ENCODE peak calls at places on chromosome 16, in four cellular contexts. One of them, this sample, is unnamed.

GRCh38 chr16:89920723-89921122 is 2.1 kb downstream of the MC1R start:
- DNase-seq in K562: no peak
- DNase-seq in H1: no peak
- DNase-seq in HepG2: no peak
- DNase-seq in this sample: no peak

GRCh38 chr16:66352304-66352703 is 14.2 kb upstream of the CDH5 start:
- DNase-seq in K562: no peak
- DNase-seq in H1: no peak
- DNase-seq in HepG2: no peak
- DNase-seq in this sample: no peak

GRCh38 chr16:27318399-27319256 is 4.9 kb downstream of the IL4R start:
- DNase-seq in K562: no peak
- DNase-seq in H1: no peak
- DNase-seq in HepG2: no peak
- DNase-seq in this sample: no peak

GRCh38 chr16:8859913-8860881 is 8.6 kb downstream of the CARHSP1 start:
- DNase-seq in K562: no peak
- DNase-seq in H1: no peak
- DNase-seq in HepG2: peak; percentile 96
- DNase-seq in this sample: no peak

GRCh38 chr16:89325861-89326471 is 108.5 kb downstream of the ZNF778 start:
- DNase-seq in K562: peak; percentile 84
- DNase-seq in H1: no peak
- DNase-seq in HepG2: no peak
- DNase-seq in this sample: peak; percentile 66

GRCh38 chr16:6517321-6517720 is 815.3 kb upstream of the RBFOX1 start:
- DNase-seq in K562: no peak
- DNase-seq in H1: no peak
- DNase-seq in HepG2: no peak
- DNase-seq in this sample: no peak

GRCh38 chr16:65621640-65622039 is 499.8 kb upstream of the CDH11 start:
- DNase-seq in K562: no peak
- DNase-seq in H1: no peak
- DNase-seq in HepG2: no peak
- DNase-seq in this sample: no peak

GRCh38 chr16:85557976-85558589 is 55.0 kb upstream of the GSE1 start:
- DNase-seq in K562: no peak
- DNase-seq in H1: peak; percentile 58
- DNase-seq in HepG2: no peak
- DNase-seq in this sample: no peak

GRCh38 chr16:85520853-85521736 is 92.0 kb upstream of the GSE1 start:
- DNase-seq in K562: no peak
- DNase-seq in H1: no peak
- DNase-seq in HepG2: peak; percentile 71
- DNase-seq in this sample: no peak

GRCh38 chr16:8673611-8674412 is 605 bp upstream of the ABAT start:
- DNase-seq in K562: no peak
- DNase-seq in H1: no peak
- DNase-seq in HepG2: no peak
- DNase-seq in this sample: no peak

GRCh38 chr16:7755347-7755746 is 422.7 kb downstream of the RBFOX1 start:
- DNase-seq in K562: no peak
- DNase-seq in H1: no peak
- DNase-seq in HepG2: no peak
- DNase-seq in this sample: no peak

GRCh38 chr16:64545769-64546168 is 576.1 kb downstream of the CDH11 start:
- DNase-seq in K562: no peak
- DNase-seq in H1: no peak
- DNase-seq in HepG2: no peak
- DNase-seq in this sample: no peak

GRCh38 chr16:51932317-51932716 is 614.6 kb downstream of the TOX3 start:
- DNase-seq in K562: no peak
- DNase-seq in H1: no peak
- DNase-seq in HepG2: no peak
- DNase-seq in this sample: no peak

GRCh38 chr16:25108054-25108453 is 3.5 kb upstream of the LCMT1 start:
- DNase-seq in K562: peak; percentile 60
- DNase-seq in H1: peak; percentile 50
- DNase-seq in HepG2: peak; percentile 59
- DNase-seq in this sample: no peak

GRCh38 chr16:79653337-79654000 is 52.9 kb upstream of the MAF start:
- DNase-seq in K562: no peak
- DNase-seq in H1: no peak
- DNase-seq in HepG2: no peak
- DNase-seq in this sample: no peak

DNA sequence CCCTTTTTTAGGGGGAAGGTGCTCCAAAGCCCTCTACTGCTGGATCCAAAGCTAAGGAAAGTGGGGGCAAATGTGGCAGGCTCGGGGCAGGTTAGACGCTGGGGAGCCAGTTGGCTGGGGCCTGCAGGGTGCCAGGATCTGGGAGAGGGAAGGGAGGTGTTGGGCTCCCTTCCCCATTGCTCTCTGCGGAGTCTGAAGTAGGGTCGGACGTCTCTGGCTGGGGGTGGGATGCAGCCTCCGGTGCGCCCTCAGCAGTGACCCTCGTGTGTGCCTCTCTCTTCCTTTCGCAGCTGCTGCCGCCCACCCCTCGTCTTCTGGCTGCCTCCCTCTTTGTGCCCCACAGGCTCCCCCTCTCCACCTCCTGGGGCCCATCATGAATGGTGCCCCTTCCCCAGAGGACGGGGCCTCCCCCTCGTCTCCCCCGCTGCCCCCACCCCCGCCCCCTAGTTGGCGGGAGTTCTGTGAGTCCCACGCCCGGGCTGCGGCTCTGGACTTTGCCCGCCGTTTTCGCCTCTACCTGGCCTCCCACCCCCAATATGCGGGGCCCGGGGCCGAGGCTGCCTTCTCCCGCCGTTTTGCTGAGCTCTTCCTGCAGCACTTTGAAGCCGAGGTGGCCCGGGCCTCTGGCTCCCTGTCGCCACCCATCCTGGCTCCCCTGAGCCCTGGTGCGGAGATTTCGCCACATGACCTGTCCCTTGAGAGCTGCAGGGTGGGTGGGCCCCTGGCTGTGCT is 2.2 kb downstream of the SH2B1 start:
- DNase-seq in K562: no peak
- DNase-seq in H1: no peak
- DNase-seq in HepG2: peak; percentile 51
- DNase-seq in this sample: no peak
- TF ChIP-seq RFX5 in K562: no peak
- TF ChIP-seq RFX5 in H1: no peak
- TF ChIP-seq RFX5 in HepG2: no peak
- TF ChIP-seq RFX5 in this sample: no peak

GRCh38 chr16:72530434-72530833 is 358.5 kb upstream of the PMFBP1 start:
- DNase-seq in K562: no peak
- DNase-seq in H1: no peak
- DNase-seq in HepG2: no peak
- DNase-seq in this sample: no peak
- TF ChIP-seq RNF2 in K562: no peak
- TF ChIP-seq RNF2 in H1: no peak
- TF ChIP-seq RNF2 in HepG2: no peak
- TF ChIP-seq RNF2 in this sample: no peak

GRCh38 chr16:3096362-3096761 is 2.7 kb downstream of the ZSCAN10 start:
- DNase-seq in K562: no peak
- DNase-seq in H1: no peak
- DNase-seq in HepG2: no peak
- DNase-seq in this sample: no peak

GRCh38 chr16:3095869-3096268 is 3.2 kb downstream of the ZSCAN10 start:
- DNase-seq in K562: peak; percentile 69
- DNase-seq in H1: no peak
- DNase-seq in HepG2: no peak
- DNase-seq in this sample: peak; percentile 35

GRCh38 chr16:3097266-3097665 is 1.8 kb downstream of the ZSCAN10 start:
- DNase-seq in K562: no peak
- DNase-seq in H1: no peak
- DNase-seq in HepG2: no peak
- DNase-seq in this sample: no peak

GRCh38 chr16:3092501-3092991 is 6.5 kb downstream of the ZSCAN10 start:
- DNase-seq in K562: no peak
- DNase-seq in H1: no peak
- DNase-seq in HepG2: no peak
- DNase-seq in this sample: no peak

DNA sequence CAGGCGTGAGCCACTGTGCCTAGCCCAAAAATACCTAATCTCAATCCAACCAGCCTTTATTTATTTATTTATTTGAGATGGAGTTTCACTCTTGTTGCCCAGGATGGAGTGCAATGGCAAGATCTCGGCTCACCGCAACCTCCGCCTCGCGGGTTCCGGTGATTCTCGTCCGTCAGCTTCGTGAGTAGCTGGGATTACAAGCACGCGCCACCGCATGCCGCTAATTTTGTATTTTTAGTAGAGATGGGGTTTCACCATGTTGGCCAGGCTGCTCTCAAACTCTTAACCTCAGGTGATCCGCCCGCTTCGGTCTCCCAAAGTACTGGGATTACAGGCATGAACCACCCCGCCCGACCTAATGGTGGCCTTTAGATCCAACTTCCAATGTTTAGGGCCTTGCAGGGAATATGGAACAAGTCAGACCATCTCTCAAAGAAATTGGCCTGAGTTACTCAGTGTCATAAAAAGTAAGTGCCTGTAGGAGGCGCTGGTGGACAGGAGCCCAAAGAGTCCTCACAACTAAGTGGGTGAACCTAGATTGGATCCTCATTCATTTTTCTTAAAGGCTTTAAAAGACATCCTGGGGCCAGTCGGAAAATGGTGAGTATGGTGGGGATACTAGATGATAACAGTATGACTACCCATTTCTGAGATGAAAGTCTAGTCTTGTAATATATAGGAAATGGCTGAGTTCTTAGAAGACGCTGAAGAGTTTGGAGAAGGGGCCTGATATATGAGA is 4.6 kb downstream of the ZSCAN10 start:
- DNase-seq in K562: peak; percentile 66
- DNase-seq in H1: peak; percentile 75
- DNase-seq in HepG2: peak; percentile 55
- DNase-seq in this sample: peak; percentile 69
- TF ChIP-seq RFX5 in K562: no peak
- TF ChIP-seq RFX5 in H1: no peak
- TF ChIP-seq RFX5 in HepG2: no peak
- TF ChIP-seq RFX5 in this sample: no peak

GRCh38 chr16:84358601-84359295 is 9.6 kb upstream of the ATP2C2 start:
- DNase-seq in K562: no peak
- DNase-seq in H1: no peak
- DNase-seq in HepG2: no peak
- DNase-seq in this sample: no peak

GRCh38 chr16:84360748-84361147 is 7.6 kb upstream of the ATP2C2 start:
- DNase-seq in K562: no peak
- DNase-seq in H1: no peak
- DNase-seq in HepG2: no peak
- DNase-seq in this sample: no peak

GRCh38 chr16:84361546-84361945 is 6.8 kb upstream of the ATP2C2 start:
- DNase-seq in K562: no peak
- DNase-seq in H1: no peak
- DNase-seq in HepG2: no peak
- DNase-seq in this sample: no peak

GRCh38 chr16:84359326-84359725 is 9.0 kb upstream of the ATP2C2 start:
- DNase-seq in K562: no peak
- DNase-seq in H1: no peak
- DNase-seq in HepG2: no peak
- DNase-seq in this sample: no peak

GRCh38 chr16:84360170-84360569 is 8.2 kb upstream of the ATP2C2 start:
- DNase-seq in K562: no peak
- DNase-seq in H1: no peak
- DNase-seq in HepG2: no peak
- DNase-seq in this sample: no peak
- TF ChIP-seq RNF2 in K562: no peak
- TF ChIP-seq RNF2 in H1: no peak
- TF ChIP-seq RNF2 in HepG2: no peak
- TF ChIP-seq RNF2 in this sample: no peak

DNA sequence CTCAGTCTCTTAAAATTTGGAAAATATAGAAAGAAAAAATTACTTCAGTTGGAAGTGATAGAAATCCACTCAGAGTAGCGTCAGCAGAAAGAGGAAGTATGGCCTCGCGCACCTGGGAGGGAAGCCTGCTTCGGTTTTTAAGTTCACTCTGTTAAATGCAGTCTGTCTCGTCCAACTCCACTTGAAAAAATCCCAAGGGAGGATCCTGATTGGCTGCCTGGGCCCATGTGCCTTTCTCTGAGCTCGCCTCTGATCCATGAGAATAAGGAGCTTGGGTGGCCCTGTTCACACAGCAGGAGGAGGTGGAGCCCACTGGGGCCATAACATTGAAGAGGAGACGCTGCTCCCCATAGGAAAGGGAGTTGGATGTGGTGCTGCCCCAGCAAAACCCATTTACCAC is 40.7 kb downstream of the DNAJA2 start:
- DNase-seq in K562: no peak
- DNase-seq in H1: peak; percentile 66
- DNase-seq in HepG2: no peak
- DNase-seq in this sample: no peak
- TF ChIP-seq RFX5 in K562: no peak
- TF ChIP-seq RFX5 in H1: no peak
- TF ChIP-seq RFX5 in HepG2: no peak
- TF ChIP-seq RFX5 in this sample: no peak

GRCh38 chr16:50878966-50879615 is 137.2 kb downstream of the CYLD start:
- DNase-seq in K562: peak; percentile 51
- DNase-seq in H1: peak; percentile 60
- DNase-seq in HepG2: no peak
- DNase-seq in this sample: no peak

GRCh38 chr16:50880926-50881325 is 139.0 kb downstream of the CYLD start:
- DNase-seq in K562: no peak
- DNase-seq in H1: peak; percentile 23
- DNase-seq in HepG2: no peak
- DNase-seq in this sample: no peak

GRCh38 chr16:50879873-50880695 is 138.2 kb downstream of the CYLD start:
- DNase-seq in K562: no peak
- DNase-seq in H1: peak; percentile 73
- DNase-seq in HepG2: no peak
- DNase-seq in this sample: no peak

GRCh38 chr16:50881953-50882352 is 140.1 kb downstream of the CYLD start:
- DNase-seq in K562: no peak
- DNase-seq in H1: peak; percentile 16
- DNase-seq in HepG2: no peak
- DNase-seq in this sample: no peak

GRCh38 chr16:50881331-50881830 is 139.5 kb downstream of the CYLD start:
- DNase-seq in K562: no peak
- DNase-seq in H1: peak; percentile 29
- DNase-seq in HepG2: no peak
- DNase-seq in this sample: no peak
- TF ChIP-seq RNF2 in K562: no peak
- TF ChIP-seq RNF2 in H1: no peak
- TF ChIP-seq RNF2 in HepG2: no peak
- TF ChIP-seq RNF2 in this sample: no peak

GRCh38 chr16:49547448-49547847 is 173.8 kb downstream of the C16orf78 start:
- DNase-seq in K562: no peak
- DNase-seq in H1: no peak
- DNase-seq in HepG2: no peak
- DNase-seq in this sample: no peak
- TF ChIP-seq RFX5 in K562: no peak
- TF ChIP-seq RFX5 in H1: no peak
- TF ChIP-seq RFX5 in HepG2: no peak
- TF ChIP-seq RFX5 in this sample: no peak